ENCODE peak calls at places on chromosomes 6 and 20, in ten cellular contexts. Z is right cardiac atrium, X is heart right ventricle, E is A549, O is upper lobe of right lung, U is right lobe of liver, W is OCI-LY7, B is lower lobe of right lung, V is stomach, N is mesendoderm. Q is an unnamed sample.

GRCh38 chr6:21914121-21914973 is 320.8 kb downstream of the SOX4 start:
- DNase-seq in Z (peak), X (peak), E (no peak), O (peak), U (peak), W (no peak), B (peak), V (peak), N (no peak), Q (no peak)

GRCh38 chr20:46108435-46108841 is 9.7 kb upstream of the CD40 start:
- DNase-seq in Z (no peak), X (no peak), E (no peak), O (no peak), U (no peak), W (peak), B (no peak), V (no peak), N (no peak), Q (no peak)

GRCh38 chr6:118649918-118650499 is 1.4 kb downstream of the CEP85L start:
- DNase-seq in Z (no peak), X (no peak), E (no peak), O (no peak), U (no peak), W (no peak), B (no peak), V (no peak), N (no peak), Q (no peak)

GRCh38 chr20:52102559-52102958 is 89.0 kb downstream of the ZFP64 start:
- DNase-seq in Z (no peak), X (no peak), E (no peak), O (no peak), U (no peak), W (no peak), B (no peak), V (no peak), N (no peak), Q (no peak)

GRCh38 chr6:63573899-63574553 is 1.7 kb downstream of the LOC128125822 start:
- DNase-seq in Z (peak), X (peak), E (peak), O (no peak), U (peak), W (peak), B (no peak), V (peak), N (peak), Q (peak)

GRCh38 chr20:51712501-51713212 is 55.5 kb downstream of the ATP9A start:
- DNase-seq in Z (no peak), X (no peak), E (peak), O (no peak), U (no peak), W (no peak), B (no peak), V (no peak), N (peak), Q (peak)

GRCh38 chr20:46433051-46433450 is 26.6 kb upstream of the ELMO2 start:
- DNase-seq in Z (no peak), X (no peak), E (no peak), O (no peak), U (no peak), W (no peak), B (no peak), V (no peak), N (no peak), Q (no peak)

GRCh38 chr6:168133186-168133585 is 54.2 kb upstream of the FRMD1 start:
- DNase-seq in Z (peak), X (peak), E (no peak), O (no peak), U (no peak), W (no peak), B (no peak), V (no peak), N (peak), Q (peak)

GRCh38 chr6:39523987-39524386 is 201.2 kb downstream of the KIF6 start:
- DNase-seq in Z (no peak), X (no peak), E (no peak), O (no peak), U (no peak), W (no peak), B (no peak), V (no peak), N (no peak), Q (no peak)

GRCh38 chr6:11144393-11144829 is 32.9 kb upstream of the ERVFRD-1 start:
- DNase-seq in Z (peak), X (peak), E (peak), O (peak), U (peak), W (peak), B (peak), V (peak), N (peak), Q (peak)

GRCh38 chr6:102813489-102814275 is 1420.2 kb downstream of the GRIK2 start:
- DNase-seq in Z (no peak), X (no peak), E (no peak), O (no peak), U (no peak), W (no peak), B (no peak), V (no peak), N (peak), Q (no peak)

DNA sequence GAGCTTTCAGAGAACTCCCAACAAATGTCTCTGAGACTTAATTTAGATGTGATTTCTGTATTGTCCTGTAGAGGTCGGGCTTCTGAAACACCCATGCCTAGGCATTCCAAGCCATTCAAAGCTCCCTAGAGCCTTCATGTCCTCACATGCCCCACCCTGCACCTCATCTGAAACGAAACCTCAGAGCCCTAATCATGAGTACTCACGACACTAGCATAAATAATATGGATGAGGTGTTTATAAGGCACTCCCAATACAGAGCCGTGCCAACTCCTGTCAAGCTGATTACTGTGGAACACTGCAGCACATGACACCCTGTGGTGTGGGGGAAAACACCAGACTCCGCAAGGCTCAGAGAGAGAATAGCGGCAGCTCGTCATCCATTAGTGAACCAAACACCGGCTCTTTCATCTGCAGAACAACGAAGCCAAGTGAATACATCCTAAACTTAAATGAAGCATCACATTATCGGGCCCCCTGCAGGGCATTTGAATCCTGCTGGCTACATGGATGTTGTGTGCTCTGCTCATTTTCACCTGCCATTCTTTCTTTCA is 83.8 kb downstream of the FNDC1 start:
- DNase-seq in Z (no peak), X (no peak), E (peak), O (no peak), U (no peak), W (peak), B (no peak), V (no peak), N (peak), Q (no peak)
- H3K4me3 ChIP-seq in Z (no peak), X (no peak), E (no peak), O (no peak), U (no peak), W (no peak), B (no peak), V (no peak), N (no peak), Q (no peak)

GRCh38 chr6:134046054-134046453 is 6.4 kb downstream of the SLC2A12 start:
- DNase-seq in Z (no peak), X (no peak), E (no peak), O (no peak), U (no peak), W (no peak), B (no peak), V (no peak), N (no peak), Q (no peak)

GRCh38 chr6:134047124-134047523 is 5.3 kb downstream of the SLC2A12 start:
- DNase-seq in Z (no peak), X (no peak), E (no peak), O (no peak), U (no peak), W (no peak), B (no peak), V (no peak), N (no peak), Q (no peak)

GRCh38 chr6:134049586-134049985 is 2.8 kb downstream of the SLC2A12 start:
- DNase-seq in Z (no peak), X (no peak), E (no peak), O (no peak), U (no peak), W (no peak), B (no peak), V (no peak), N (no peak), Q (no peak)

GRCh38 chr6:134049176-134049575 is 3.2 kb downstream of the SLC2A12 start:
- DNase-seq in Z (no peak), X (no peak), E (no peak), O (no peak), U (no peak), W (no peak), B (no peak), V (no peak), N (no peak), Q (no peak)

GRCh38 chr6:134047673-134048072 is 4.8 kb downstream of the SLC2A12 start:
- DNase-seq in Z (peak), X (peak), E (no peak), O (peak), U (no peak), W (no peak), B (no peak), V (no peak), N (no peak), Q (no peak)
- H3K27ac ChIP-seq in Z (peak), X (no peak), E (no peak), O (peak), U (no peak), W (no peak), B (no peak), V (no peak), N (no peak), Q (no peak)

DNA sequence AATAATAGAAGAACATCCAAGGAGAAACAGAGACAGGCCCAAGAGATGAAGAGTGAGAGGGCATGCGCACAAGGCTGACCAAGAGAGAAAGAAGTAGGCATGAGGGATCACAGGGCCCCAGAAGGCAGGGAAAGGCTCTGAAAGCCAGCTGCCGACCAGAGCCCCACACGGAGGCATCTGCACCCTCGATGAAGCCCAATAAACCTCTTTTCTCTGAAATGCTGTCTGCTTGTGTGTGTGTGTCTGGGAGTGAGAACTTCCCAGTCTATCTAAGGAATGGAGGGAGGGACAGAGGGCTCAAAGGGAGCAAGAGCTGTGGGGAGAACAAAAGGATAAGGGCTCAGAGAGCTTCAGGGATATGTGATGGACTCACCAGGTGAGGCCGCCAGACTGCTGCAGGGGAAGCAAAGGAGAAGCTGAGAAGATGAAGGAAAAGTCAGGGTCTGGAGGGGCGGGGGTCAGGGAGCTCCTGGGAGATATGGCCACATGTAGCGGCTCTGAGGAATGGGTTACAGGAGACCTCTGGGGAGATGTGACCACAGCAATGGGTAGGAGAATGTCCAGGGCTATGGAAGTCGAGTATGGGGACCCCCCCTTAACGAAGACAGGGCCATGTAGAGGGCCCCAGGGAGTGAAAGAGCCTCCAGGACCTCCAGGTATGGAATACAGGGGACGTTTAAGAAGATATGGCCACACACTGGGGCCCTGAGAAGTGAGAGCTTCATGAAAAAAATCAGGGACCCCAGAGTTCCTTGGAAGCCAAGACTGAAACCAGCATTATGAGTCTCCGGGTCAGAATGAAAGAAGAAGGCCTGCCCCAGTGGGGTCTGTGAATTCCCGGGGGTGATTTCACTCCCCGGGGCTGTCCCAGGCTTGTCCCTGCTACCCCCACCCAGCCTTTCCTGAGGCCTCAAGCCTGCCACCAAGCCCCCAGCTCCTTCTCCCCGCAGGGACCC is 981 bp upstream of the TNF start:
- DNase-seq in Z (no peak), X (no peak), E (no peak), O (no peak), U (no peak), W (no peak), B (no peak), V (no peak), N (peak), Q (no peak)
- H3K4me3 ChIP-seq in Z (no peak), X (no peak), E (no peak), O (no peak), U (no peak), W (peak), B (no peak), V (no peak), N (no peak), Q (no peak)

DNA sequence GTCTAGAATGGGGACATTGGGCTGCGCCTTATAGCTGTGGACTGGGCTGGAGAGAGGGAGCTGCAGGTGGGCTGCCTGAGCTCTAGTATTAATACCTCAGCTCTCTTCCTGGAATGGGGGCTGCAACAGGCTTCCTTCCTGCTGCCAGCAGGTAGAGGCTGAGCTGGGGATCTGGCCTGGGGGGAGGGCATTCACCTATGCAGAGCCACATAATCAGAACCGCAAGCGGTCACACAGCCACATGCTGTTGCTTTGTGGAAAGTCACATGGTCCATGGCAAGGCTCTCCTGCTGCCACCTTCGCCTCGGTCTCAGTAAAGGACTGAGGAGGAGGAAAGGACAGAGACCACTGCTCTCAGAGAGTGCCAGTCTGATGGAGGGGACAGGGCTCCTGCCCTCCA is 35.7 kb downstream of the ITPR3 start:
- DNase-seq in Z (no peak), X (no peak), E (no peak), O (no peak), U (no peak), W (no peak), B (no peak), V (no peak), N (no peak), Q (no peak)
- H3K27ac ChIP-seq in Z (no peak), X (no peak), E (no peak), O (no peak), U (no peak), W (no peak), B (no peak), V (no peak), N (no peak), Q (no peak)

Q was measured in SJSA1.